ENCODE peak calls at places on chromosomes 1 and 21, in seven cellular contexts. One of them, this sample, is unnamed.

GRCh38 chr1:30782361-30783243 is 25.0 kb upstream of the LAPTM5 start:
- DNase-seq in GM12878: no peak
- DNase-seq in HCT116: no peak
- DNase-seq in H1: peak
- DNase-seq in K562: peak
- DNase-seq in WTC11: peak
- DNase-seq in HepG2: peak
- DNase-seq in this sample: peak

GRCh38 chr1:43708006-43708412 is 673 bp downstream of the ST3GAL3 start:
- DNase-seq in GM12878: no peak
- DNase-seq in HCT116: no peak
- DNase-seq in H1: no peak
- DNase-seq in K562: no peak
- DNase-seq in WTC11: peak
- DNase-seq in HepG2: no peak
- DNase-seq in this sample: no peak

GRCh38 chr1:118949317-118949716 is 38.8 kb downstream of the TBX15 start:
- DNase-seq in GM12878: no peak
- DNase-seq in HCT116: no peak
- DNase-seq in H1: no peak
- DNase-seq in K562: no peak
- DNase-seq in WTC11: no peak
- DNase-seq in HepG2: no peak
- DNase-seq in this sample: no peak

GRCh38 chr1:39829791-39830533 is 41.3 kb upstream of the BMP8B start:
- DNase-seq in GM12878: no peak
- DNase-seq in HCT116: no peak
- DNase-seq in H1: no peak
- DNase-seq in K562: peak
- DNase-seq in WTC11: no peak
- DNase-seq in HepG2: no peak
- DNase-seq in this sample: no peak

GRCh38 chr1:205335692-205336091 is 14.1 kb upstream of the NUAK2 start:
- DNase-seq in GM12878: no peak
- DNase-seq in HCT116: peak
- DNase-seq in H1: peak
- DNase-seq in K562: peak
- DNase-seq in WTC11: peak
- DNase-seq in HepG2: peak
- DNase-seq in this sample: peak

GRCh38 chr1:184032306-184033135 is 5.0 kb downstream of the COLGALT2 start:
- DNase-seq in GM12878: no peak
- DNase-seq in HCT116: no peak
- DNase-seq in H1: no peak
- DNase-seq in K562: no peak
- DNase-seq in WTC11: no peak
- DNase-seq in HepG2: no peak
- DNase-seq in this sample: no peak

GRCh38 chr1:230758705-230759354 is 11.6 kb downstream of the CAPN9 start:
- DNase-seq in GM12878: no peak
- DNase-seq in HCT116: no peak
- DNase-seq in H1: no peak
- DNase-seq in K562: no peak
- DNase-seq in WTC11: no peak
- DNase-seq in HepG2: no peak
- DNase-seq in this sample: no peak

GRCh38 chr1:69847670-69848069 is 279.9 kb downstream of the LRRC7 start:
- DNase-seq in GM12878: no peak
- DNase-seq in HCT116: no peak
- DNase-seq in H1: no peak
- DNase-seq in K562: no peak
- DNase-seq in WTC11: no peak
- DNase-seq in HepG2: no peak
- DNase-seq in this sample: no peak

GRCh38 chr1:26959722-26960624 is at the start of gene KDF1:
- DNase-seq in GM12878: no peak
- DNase-seq in HCT116: peak
- DNase-seq in H1: peak
- DNase-seq in K562: peak
- DNase-seq in WTC11: peak
- DNase-seq in HepG2: no peak
- DNase-seq in this sample: no peak

GRCh38 chr1:245153081-245153644 is 1.6 kb upstream of the KIF26B start:
- DNase-seq in GM12878: no peak
- DNase-seq in HCT116: peak
- DNase-seq in H1: peak
- DNase-seq in K562: peak
- DNase-seq in WTC11: peak
- DNase-seq in HepG2: peak
- DNase-seq in this sample: peak

GRCh38 chr21:45327458-45328197 is 39.9 kb upstream of the POFUT2 start:
- DNase-seq in GM12878: no peak
- DNase-seq in HCT116: no peak
- DNase-seq in H1: no peak
- DNase-seq in K562: no peak
- DNase-seq in WTC11: no peak
- DNase-seq in HepG2: no peak
- DNase-seq in this sample: no peak

GRCh38 chr1:185996211-185996610 is 262.0 kb downstream of the HMCN1 start:
- DNase-seq in GM12878: no peak
- DNase-seq in HCT116: no peak
- DNase-seq in H1: no peak
- DNase-seq in K562: no peak
- DNase-seq in WTC11: no peak
- DNase-seq in HepG2: no peak
- DNase-seq in this sample: no peak

GRCh38 chr1:9166289-9167235 is 37.7 kb upstream of the GPR157 start:
- DNase-seq in GM12878: no peak
- DNase-seq in HCT116: no peak
- DNase-seq in H1: no peak
- DNase-seq in K562: no peak
- DNase-seq in WTC11: no peak
- DNase-seq in HepG2: no peak
- DNase-seq in this sample: no peak

GRCh38 chr21:46183910-46184624 is at the start of gene SPATC1L:
- DNase-seq in GM12878: peak
- DNase-seq in HCT116: no peak
- DNase-seq in H1: peak
- DNase-seq in K562: peak
- DNase-seq in WTC11: peak
- DNase-seq in HepG2: peak
- DNase-seq in this sample: peak

GRCh38 chr1:227766015-227766634 is 30.9 kb downstream of the SNAP47 start:
- DNase-seq in GM12878: no peak
- DNase-seq in HCT116: no peak
- DNase-seq in H1: no peak
- DNase-seq in K562: no peak
- DNase-seq in WTC11: no peak
- DNase-seq in HepG2: no peak
- DNase-seq in this sample: no peak

GRCh38 chr1:906532-907420 is 16.9 kb upstream of the SAMD11 start:
- DNase-seq in GM12878: no peak
- DNase-seq in HCT116: peak
- DNase-seq in H1: peak
- DNase-seq in K562: no peak
- DNase-seq in WTC11: no peak
- DNase-seq in HepG2: no peak
- DNase-seq in this sample: no peak

GRCh38 chr1:115632251-115633026 is 9.3 kb upstream of the VANGL1 start:
- DNase-seq in GM12878: no peak
- DNase-seq in HCT116: no peak
- DNase-seq in H1: no peak
- DNase-seq in K562: no peak
- DNase-seq in WTC11: no peak
- DNase-seq in HepG2: no peak
- DNase-seq in this sample: no peak

GRCh38 chr1:67570473-67571143 is 114.4 kb upstream of the GADD45A start:
- DNase-seq in GM12878: no peak
- DNase-seq in HCT116: no peak
- DNase-seq in H1: no peak
- DNase-seq in K562: peak
- DNase-seq in WTC11: no peak
- DNase-seq in HepG2: no peak
- DNase-seq in this sample: no peak

GRCh38 chr1:204445860-204446412 is 34.3 kb upstream of the PPP1R15B start:
- DNase-seq in GM12878: no peak
- DNase-seq in HCT116: no peak
- DNase-seq in H1: peak
- DNase-seq in K562: peak
- DNase-seq in WTC11: peak
- DNase-seq in HepG2: peak
- DNase-seq in this sample: peak

GRCh38 chr1:81548918-81549587 is 251.7 kb upstream of the ADGRL2 start:
- DNase-seq in GM12878: peak
- DNase-seq in HCT116: no peak
- DNase-seq in H1: no peak
- DNase-seq in K562: no peak
- DNase-seq in WTC11: no peak
- DNase-seq in HepG2: no peak
- DNase-seq in this sample: no peak

GRCh38 chr1:90502194-90502593 is 214.9 kb downstream of the BARHL2 start:
- DNase-seq in GM12878: no peak
- DNase-seq in HCT116: no peak
- DNase-seq in H1: no peak
- DNase-seq in K562: no peak
- DNase-seq in WTC11: peak
- DNase-seq in HepG2: no peak
- DNase-seq in this sample: no peak

GRCh38 chr1:20187103-20187812 is 940 bp upstream of the PLA2G2C start:
- DNase-seq in GM12878: no peak
- DNase-seq in HCT116: no peak
- DNase-seq in H1: no peak
- DNase-seq in K562: peak
- DNase-seq in WTC11: no peak
- DNase-seq in HepG2: no peak
- DNase-seq in this sample: no peak

GRCh38 chr1:38860464-38860816 is 868 bp upstream of the RRAGC start:
- DNase-seq in GM12878: no peak
- DNase-seq in HCT116: no peak
- DNase-seq in H1: no peak
- DNase-seq in K562: no peak
- DNase-seq in WTC11: no peak
- DNase-seq in HepG2: peak
- DNase-seq in this sample: no peak

GRCh38 chr1:36224537-36225297 is 474 bp downstream of the THRAP3 start:
- DNase-seq in GM12878: no peak
- DNase-seq in HCT116: peak
- DNase-seq in H1: peak
- DNase-seq in K562: no peak
- DNase-seq in WTC11: peak
- DNase-seq in HepG2: peak
- DNase-seq in this sample: peak

GRCh38 chr1:240350910-240351331 is 259.2 kb downstream of the FMN2 start:
- DNase-seq in GM12878: no peak
- DNase-seq in HCT116: no peak
- DNase-seq in H1: no peak
- DNase-seq in K562: no peak
- DNase-seq in WTC11: no peak
- DNase-seq in HepG2: no peak
- DNase-seq in this sample: no peak

GRCh38 chr1:113091988-113092602 is 19.1 kb downstream of the LRIG2 start:
- DNase-seq in GM12878: no peak
- DNase-seq in HCT116: no peak
- DNase-seq in H1: no peak
- DNase-seq in K562: no peak
- DNase-seq in WTC11: no peak
- DNase-seq in HepG2: peak
- DNase-seq in this sample: no peak
- TF ChIP-seq SP1 in GM12878: no peak
- TF ChIP-seq SP1 in HCT116: no peak
- TF ChIP-seq SP1 in H1: no peak
- TF ChIP-seq SP1 in K562: no peak
- TF ChIP-seq SP1 in WTC11: no peak
- TF ChIP-seq SP1 in HepG2: no peak
- TF ChIP-seq SP1 in this sample: no peak

DNA sequence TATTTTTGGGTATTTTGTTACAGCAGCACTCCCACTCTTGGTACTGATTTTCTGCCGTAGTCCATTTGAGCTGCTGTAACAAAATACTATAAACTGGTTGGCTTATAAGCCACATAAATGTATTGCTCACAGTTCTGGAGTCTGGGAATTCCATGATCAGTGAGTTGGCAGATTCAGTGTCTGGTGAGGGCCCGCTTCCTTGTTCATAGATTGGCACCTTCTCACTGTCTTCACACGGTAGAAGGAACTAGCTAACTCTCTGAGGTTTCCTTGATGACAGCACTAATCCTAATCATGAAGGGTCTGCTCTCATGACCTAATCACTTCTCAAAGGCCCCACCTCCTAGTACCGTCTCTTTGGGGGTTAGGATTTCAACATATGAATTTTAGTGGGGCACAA is 85.2 kb downstream of the HHAT start:
- DNase-seq in GM12878: no peak
- DNase-seq in HCT116: no peak
- DNase-seq in H1: no peak
- DNase-seq in K562: no peak
- DNase-seq in WTC11: no peak
- DNase-seq in HepG2: no peak
- DNase-seq in this sample: no peak
- TF ChIP-seq SP1 in GM12878: no peak
- TF ChIP-seq SP1 in HCT116: no peak
- TF ChIP-seq SP1 in H1: no peak
- TF ChIP-seq SP1 in K562: no peak
- TF ChIP-seq SP1 in WTC11: no peak
- TF ChIP-seq SP1 in HepG2: no peak
- TF ChIP-seq SP1 in this sample: no peak

GRCh38 chr1:208243522-208243850 is 698 bp downstream of the PLXNA2 start:
- DNase-seq in GM12878: no peak
- DNase-seq in HCT116: no peak
- DNase-seq in H1: peak
- DNase-seq in K562: no peak
- DNase-seq in WTC11: no peak
- DNase-seq in HepG2: no peak
- DNase-seq in this sample: peak

GRCh38 chr1:208241541-208241940 is 2.6 kb downstream of the PLXNA2 start:
- DNase-seq in GM12878: no peak
- DNase-seq in HCT116: no peak
- DNase-seq in H1: no peak
- DNase-seq in K562: no peak
- DNase-seq in WTC11: no peak
- DNase-seq in HepG2: no peak
- DNase-seq in this sample: no peak

GRCh38 chr1:208242829-208243521 is 1.2 kb downstream of the PLXNA2 start:
- DNase-seq in GM12878: no peak
- DNase-seq in HCT116: no peak
- DNase-seq in H1: peak
- DNase-seq in K562: peak
- DNase-seq in WTC11: peak
- DNase-seq in HepG2: no peak
- DNase-seq in this sample: peak

GRCh38 chr1:208240698-208241355 is 3.4 kb downstream of the PLXNA2 start:
- DNase-seq in GM12878: no peak
- DNase-seq in HCT116: no peak
- DNase-seq in H1: no peak
- DNase-seq in K562: no peak
- DNase-seq in WTC11: no peak
- DNase-seq in HepG2: no peak
- DNase-seq in this sample: no peak

GRCh38 chr1:208242186-208242585 is 2.0 kb downstream of the PLXNA2 start:
- DNase-seq in GM12878: no peak
- DNase-seq in HCT116: no peak
- DNase-seq in H1: no peak
- DNase-seq in K562: no peak
- DNase-seq in WTC11: no peak
- DNase-seq in HepG2: no peak
- DNase-seq in this sample: no peak
- TF ChIP-seq SP1 in GM12878: no peak
- TF ChIP-seq SP1 in HCT116: no peak
- TF ChIP-seq SP1 in H1: no peak
- TF ChIP-seq SP1 in K562: no peak
- TF ChIP-seq SP1 in WTC11: no peak
- TF ChIP-seq SP1 in HepG2: no peak
- TF ChIP-seq SP1 in this sample: no peak

GRCh38 chr1:93878501-93878888 is 511 bp downstream of the DNTTIP2 start:
- DNase-seq in GM12878: no peak
- DNase-seq in HCT116: peak
- DNase-seq in H1: no peak
- DNase-seq in K562: peak
- DNase-seq in WTC11: no peak
- DNase-seq in HepG2: peak
- DNase-seq in this sample: peak
- TF ChIP-seq SP1 in GM12878: peak
- TF ChIP-seq SP1 in HCT116: no peak
- TF ChIP-seq SP1 in H1: no peak
- TF ChIP-seq SP1 in K562: no peak
- TF ChIP-seq SP1 in WTC11: no peak
- TF ChIP-seq SP1 in HepG2: no peak
- TF ChIP-seq SP1 in this sample: no peak

This sample was measured in HEK293T.